ENCODE peak calls at places on chromosome 21, in six cellular contexts. V is H1, U is mesenchymal stem cell, I is H9, R is neuronal stem cell, O is IMR-90. H is an unnamed sample.

GRCh38 chr21:24583473-24583872 is 1023.8 kb downstream of the MRPL39 start:
- DNase-seq in O (no peak), R (no peak), U (no peak), I (no peak), V (no peak), H (no peak)

GRCh38 chr21:39754811-39755210 is 9.8 kb downstream of the IGSF5 start:
- DNase-seq in O (no peak), V (no peak), I (no peak), R (no peak), U (no peak), H (no peak)

GRCh38 chr21:16775056-16775455 is 737.8 kb upstream of the CXADR start:
- DNase-seq in O (no peak), R (no peak), U (no peak), I (peak; percentile 27), V (no peak), H (peak; percentile 14)

GRCh38 chr21:34582506-34583150 is 32.3 kb downstream of the RCAN1 start:
- DNase-seq in O (peak; percentile 65), V (no peak), R (peak; percentile 14), U (peak; percentile 68), I (peak; percentile 39), H (peak; percentile 72)

GRCh38 chr21:39014751-39015150 is 168.5 kb downstream of the PSMG1 start:
- DNase-seq in U (peak; percentile 99), R (no peak), I (no peak), O (peak; percentile 99), V (no peak), H (no peak)

GRCh38 chr21:40204956-40205355 is 337.7 kb downstream of the PCP4 start:
- DNase-seq in I (no peak), V (no peak), U (no peak), O (no peak), R (no peak), H (no peak)

GRCh38 chr21:39048064-39048463 is 135.2 kb downstream of the PSMG1 start:
- DNase-seq in I (peak; percentile 86), R (peak; percentile 83), U (peak; percentile 90), V (no peak), O (peak; percentile 4), H (peak; percentile 99)

GRCh38 chr21:42421018-42421793 is 17.5 kb downstream of the UBASH3A start:
- DNase-seq in O (no peak), I (no peak), U (no peak), R (no peak), V (no peak), H (no peak)

GRCh38 chr21:45990049-45990711 is 8.6 kb downstream of the COL6A1 start:
- DNase-seq in I (no peak), U (no peak), R (no peak), V (no peak), O (no peak), H (no peak)

GRCh38 chr21:42239973-42240372 is 21.0 kb downstream of the ABCG1 start:
- DNase-seq in I (no peak), O (no peak), V (no peak), U (no peak), R (no peak), H (no peak)

GRCh38 chr21:39051561-39051949 is 131.7 kb downstream of the PSMG1 start:
- DNase-seq in O (peak; percentile 88), V (no peak), R (no peak), U (peak; percentile 16), I (no peak), H (no peak)

GRCh38 chr21:29316029-29316742 is 17.5 kb downstream of the BACH1 start:
- DNase-seq in I (no peak), U (no peak), O (no peak), R (no peak), V (no peak), H (no peak)

GRCh38 chr21:34996304-34997081 is 52.6 kb downstream of the RUNX1 start:
- DNase-seq in O (peak; percentile 41), U (peak; percentile 43), I (no peak), V (no peak), R (no peak), H (no peak)

GRCh38 chr21:35164971-35165483 is 115.9 kb upstream of the RUNX1 start:
- DNase-seq in V (no peak), I (no peak), U (no peak), O (no peak), R (no peak), H (no peak)

GRCh38 chr21:44869860-44870747 is 3.4 kb downstream of the PTTG1IP start:
- DNase-seq in O (peak; percentile 96), R (no peak), V (no peak), U (peak; percentile 97), I (peak; percentile 64), H (peak; percentile 94)
- H2BK120ac ChIP-seq in O (peak overlapping the region; percentile 96), R (no peak overlapping the region), V (no peak overlapping the region), U (no peak overlapping the region), I (no peak overlapping the region), H (no peak overlapping the region)

GRCh38 chr21:32308696-32309095 is 10.0 kb downstream of the MRAP start:
- DNase-seq in R (no peak), V (no peak), O (no peak), U (no peak), I (no peak), H (no peak)

GRCh38 chr21:32304998-32305397 is 6.3 kb downstream of the MRAP start:
- DNase-seq in I (no peak), V (no peak), R (no peak), U (no peak), O (no peak), H (no peak)

GRCh38 chr21:32307706-32308105 is 9.1 kb downstream of the MRAP start:
- DNase-seq in R (no peak), O (peak; percentile 55), V (no peak), U (peak; percentile 60), I (no peak), H (no peak)

GRCh38 chr21:32303385-32303784 is 4.7 kb downstream of the MRAP start:
- DNase-seq in I (no peak), V (no peak), U (no peak), O (no peak), R (no peak), H (no peak)

DNA sequence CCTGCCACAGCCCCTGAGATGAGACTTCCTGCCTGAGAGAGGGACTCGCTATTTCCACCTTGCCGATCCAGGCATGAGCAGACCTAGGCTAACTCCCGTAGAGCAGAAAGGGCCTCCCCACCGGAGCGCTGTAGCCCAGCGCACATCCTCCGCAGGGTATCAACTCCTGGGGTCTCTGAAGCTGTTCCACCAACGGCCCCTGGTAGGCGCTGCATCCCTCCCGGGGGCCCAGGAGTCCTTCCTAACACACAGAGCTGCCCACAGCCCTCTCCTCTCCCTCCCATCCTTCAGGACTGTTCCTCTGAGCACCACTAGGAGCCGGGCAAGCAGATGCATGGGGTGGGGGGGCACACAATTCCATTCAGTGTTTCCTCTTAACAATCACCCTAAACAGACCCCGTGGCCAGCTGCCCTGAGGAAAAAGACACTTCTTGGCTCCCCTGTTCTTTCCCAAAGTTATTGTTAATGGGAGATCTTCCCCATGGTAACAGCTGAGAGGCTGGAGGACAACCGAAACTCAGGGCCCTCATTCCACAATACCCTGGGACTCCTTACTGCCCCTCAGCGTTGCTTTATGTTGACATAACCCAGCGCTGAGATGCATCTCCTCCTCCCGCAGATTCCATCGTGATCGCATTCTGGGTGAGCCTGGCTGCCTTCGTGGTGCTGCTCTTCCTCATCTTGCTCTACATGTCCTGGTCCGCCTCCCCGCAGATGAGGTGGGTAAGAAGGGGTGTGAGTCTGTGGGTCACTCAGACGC is 7.5 kb downstream of the MRAP start:
- DNase-seq in V (peak; percentile 86), U (peak; percentile 20), R (peak; percentile 55), O (no peak), I (peak; percentile 96), H (peak; percentile 96)
- H2BK5ac ChIP-seq in V (no peak overlapping the region), U (no peak overlapping the region), R (no peak overlapping the region), O (no peak overlapping the region), I (no peak overlapping the region), H (no peak overlapping the region)

DNA sequence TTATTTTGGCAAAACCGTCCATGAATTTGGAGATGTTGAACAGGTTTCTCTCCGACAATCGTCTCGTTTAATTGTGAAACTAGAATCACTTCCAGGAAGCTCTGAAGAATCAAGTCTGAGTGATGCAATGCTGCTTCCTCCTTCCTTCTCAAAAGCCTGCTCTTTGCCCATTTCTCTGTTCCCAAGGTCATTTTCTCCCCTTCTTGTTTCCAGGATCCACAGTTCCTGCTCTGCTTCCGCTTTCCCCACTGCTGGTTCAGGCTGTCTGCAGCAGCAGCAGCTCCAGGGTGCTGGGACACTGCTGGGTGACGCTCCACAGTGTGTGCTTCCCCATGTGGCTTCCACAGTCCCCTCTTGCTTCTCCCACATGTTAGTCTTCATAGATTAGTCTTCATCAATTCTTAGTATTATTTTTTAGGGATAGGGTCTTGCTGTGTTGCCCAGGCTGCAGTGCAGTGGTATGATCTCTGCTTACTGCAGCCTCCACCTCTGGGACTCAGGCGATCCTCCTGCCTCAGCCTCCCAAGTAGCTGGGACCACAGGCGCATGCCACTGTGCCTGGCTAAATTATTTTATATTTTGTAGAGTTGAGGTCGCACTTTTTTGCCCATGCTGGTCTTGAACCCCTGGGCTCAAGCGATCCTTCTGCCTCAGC is 156.2 kb downstream of the DYRK1A start:
- DNase-seq in R (no peak), O (no peak), V (no peak), I (no peak), U (no peak), H (no peak)
- H3K4me2 ChIP-seq in R (no peak overlapping the region), O (no peak overlapping the region), V (no peak overlapping the region), I (no peak overlapping the region), U (no peak overlapping the region), H (no peak overlapping the region)

GRCh38 chr21:44741921-44742320 is 30.5 kb upstream of the TSPEAR start:
- DNase-seq in R (no peak), U (no peak), O (no peak), I (peak; percentile 1), V (no peak), H (no peak)
- H2BK120ac ChIP-seq in R (no peak overlapping the region), U (no peak overlapping the region), O (no peak overlapping the region), I (no peak overlapping the region), V (no peak overlapping the region), H (no peak overlapping the region)